ENCODE peak calls at places on chromosomes 11 and 22, in four cellular contexts. R is effector memory CD4-positive, alpha-beta T cell; Q is brain microvascular endothelial cell; G is endodermal cell. H is an unnamed sample.

GRCh38 chr22:37184816-37185541 is 3.1 kb downstream of the C1QTNF6 start:
- DNase-seq in R (no peak), Q (no peak), G (no peak), H (no peak)

GRCh38 chr11:32435152-32435480 is 223 bp downstream of the WT1 start:
- DNase-seq in R (no peak), Q (no peak), G (peak), H (no peak)

GRCh38 chr11:92349478-92350156 is 125.0 kb downstream of the FAT3 start:
- DNase-seq in R (no peak), Q (no peak), G (peak), H (no peak)

GRCh38 chr22:48918585-48919186 is 909.0 kb downstream of the BRD1 start:
- DNase-seq in R (no peak), Q (no peak), G (no peak), H (no peak)

GRCh38 chr11:30710216-30710615 is 124.1 kb upstream of the MPPED2 start:
- DNase-seq in R (no peak), Q (no peak), G (no peak), H (no peak)

GRCh38 chr11:1478011-1478410 is 8.6 kb downstream of the MOB2 start:
- DNase-seq in R (no peak), Q (no peak), G (no peak), H (no peak)

GRCh38 chr22:46546466-46547178 is 9.2 kb upstream of the CELSR1 start:
- DNase-seq in R (no peak), Q (peak), G (peak), H (no peak)

GRCh38 chr22:31272522-31273446 is 19.5 kb downstream of the PIK3IP1 start:
- DNase-seq in R (no peak), Q (peak), G (peak), H (peak)

GRCh38 chr11:104694259-104695070 is 203.8 kb downstream of the CASP12 start:
- DNase-seq in R (no peak), Q (peak), G (no peak), H (no peak)

DNA sequence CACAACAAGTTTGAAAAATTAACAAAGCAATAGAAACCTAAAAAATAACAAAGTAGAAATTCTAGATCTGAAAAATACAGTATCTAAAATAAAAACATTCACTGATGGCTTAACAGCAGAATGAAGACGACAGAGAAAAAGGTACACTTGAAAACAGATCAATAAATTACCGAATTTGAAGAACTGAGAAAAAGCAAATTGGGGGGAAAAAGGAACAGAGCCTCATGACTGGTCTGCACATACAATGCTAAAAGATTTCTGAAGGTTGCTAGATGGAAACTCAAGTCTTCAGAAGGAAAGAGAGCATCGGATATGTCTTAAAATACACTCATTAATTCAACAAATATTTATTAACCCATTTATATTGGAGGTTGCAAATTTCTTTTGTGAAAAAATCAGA is 71.6 kb downstream of the SBF2 start:
- DNase-seq in R (no peak), Q (no peak), G (no peak), H (no peak)
- H3K27ac ChIP-seq in R (no peak), Q (no peak), G (no peak), H (no peak)

GRCh38 chr11:68439355-68440065 is 21.0 kb upstream of the PPP6R3 start:
- DNase-seq in R (no peak), Q (no peak), G (peak), H (no peak)

GRCh38 chr11:68436985-68437926 is 23.3 kb upstream of the PPP6R3 start:
- DNase-seq in R (no peak), Q (peak), G (no peak), H (no peak)

GRCh38 chr11:68440254-68440653 is 20.3 kb upstream of the PPP6R3 start:
- DNase-seq in R (no peak), Q (no peak), G (no peak), H (no peak)

GRCh38 chr11:68437927-68438657 is 22.5 kb upstream of the PPP6R3 start:
- DNase-seq in R (no peak), Q (no peak), G (no peak), H (no peak)

GRCh38 chr11:68438658-68439259 is 21.8 kb upstream of the PPP6R3 start:
- DNase-seq in R (no peak), Q (no peak), G (no peak), H (no peak)
- H3K27ac ChIP-seq in R (no peak), Q (no peak), G (no peak), H (no peak)

GRCh38 chr11:125892994-125893393 is 5.5 kb downstream of the HYLS1 start:
- DNase-seq in R (no peak), Q (no peak), G (no peak), H (no peak)
- H3K27ac ChIP-seq in R (no peak), Q (no peak), G (no peak), H (no peak)

DNA sequence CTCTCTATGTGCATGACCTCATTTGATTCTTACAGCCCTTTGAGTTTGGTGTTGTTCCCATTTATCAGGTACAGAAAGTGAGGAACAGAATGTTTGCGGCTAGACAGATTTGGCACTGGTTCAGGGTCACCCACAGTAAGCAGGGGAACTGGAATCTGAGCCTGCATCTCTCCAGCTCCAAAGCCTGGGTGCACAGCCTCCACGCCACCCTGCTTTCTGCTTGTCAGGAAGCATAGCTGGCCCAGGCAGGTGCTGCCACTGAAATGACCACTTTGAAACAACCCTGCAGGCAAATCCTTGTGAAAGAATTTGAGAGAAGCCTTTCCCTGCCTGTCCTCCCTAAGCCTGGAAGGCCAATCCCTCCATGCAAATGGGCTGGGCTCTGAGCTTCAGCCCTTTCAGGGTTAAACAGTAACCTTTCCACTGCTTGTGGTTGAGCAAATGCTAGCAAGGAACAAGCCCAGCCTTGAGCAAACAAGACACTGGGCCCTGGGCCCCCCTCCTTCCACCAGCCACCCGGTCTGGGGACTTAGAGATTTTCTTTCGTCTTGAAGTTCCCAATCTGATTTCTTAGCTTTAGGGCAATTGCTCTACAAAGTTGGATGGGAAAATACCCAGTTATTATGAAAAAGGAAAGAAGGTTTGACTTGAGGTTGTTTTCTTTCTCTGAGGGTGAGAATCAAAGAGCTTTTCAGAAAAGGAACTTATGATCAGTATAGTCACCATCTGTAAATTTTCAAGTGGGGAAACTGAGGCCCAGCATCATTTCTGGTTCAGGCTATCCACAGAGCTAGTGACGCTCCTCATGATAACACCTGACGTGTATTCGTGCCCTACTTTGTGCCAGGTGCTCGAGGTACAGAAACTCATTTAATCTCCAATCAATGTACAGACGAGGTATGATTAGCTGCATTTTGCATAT is 19.4 kb downstream of the EHF start:
- DNase-seq in R (no peak), Q (no peak), G (peak), H (no peak)
- H3K27ac ChIP-seq in R (no peak), Q (no peak), G (no peak), H (no peak)

DNA sequence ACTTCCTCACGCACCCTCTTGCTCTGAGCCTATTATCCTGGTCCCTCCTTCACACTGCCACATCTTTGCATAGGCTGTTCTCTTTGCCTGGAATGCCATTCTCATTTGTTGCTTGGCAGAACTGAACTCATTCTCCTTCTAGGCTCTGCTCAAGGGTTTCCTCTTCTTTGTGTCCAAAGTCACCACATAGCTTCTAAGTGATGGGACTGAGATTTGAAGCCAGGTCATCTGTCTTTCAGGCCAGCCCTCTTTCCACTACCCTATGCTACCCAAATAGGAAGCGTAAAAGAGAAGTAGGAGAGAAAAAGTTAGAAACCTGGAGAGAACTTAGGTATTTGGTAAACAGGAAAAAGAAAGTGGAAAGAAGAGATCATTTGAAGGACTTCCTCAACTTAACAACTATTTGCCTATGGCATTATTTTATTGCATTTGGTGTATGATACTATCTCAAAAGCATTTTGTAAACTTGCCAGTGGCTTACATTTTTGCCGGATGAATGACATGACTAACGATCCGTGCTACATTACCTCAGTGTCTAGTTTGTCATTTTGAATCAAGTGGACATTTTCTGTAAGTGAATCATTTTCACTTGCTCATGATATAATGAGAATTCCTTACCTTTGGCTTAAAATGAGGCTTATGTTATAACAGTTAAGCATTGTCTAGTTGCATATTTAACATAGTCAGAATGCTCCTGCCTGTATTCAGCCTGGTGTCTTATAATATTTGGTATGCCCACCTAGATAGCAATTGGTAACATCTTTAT is 18.5 kb downstream of the NF2 start:
- DNase-seq in R (no peak), Q (peak), G (no peak), H (no peak)
- H3K27ac ChIP-seq in R (no peak), Q (peak), G (no peak), H (no peak)

GRCh38 chr11:73019448-73019847 is 122.7 kb downstream of the FCHSD2 start:
- DNase-seq in R (no peak), Q (no peak), G (no peak), H (no peak)
- H3K27ac ChIP-seq in R (no peak), Q (no peak), G (no peak), H (no peak)

H was measured in CD4-positive, alpha-beta memory T cell.